ENCODE peak calls at places on chromosomes 4 and X, in ten cellular contexts. I is transverse colon, Y is RWPE1, K is upper lobe of right lung, D is A549, V is tibial artery, U is cardiac fibroblast, Z is progenitor cell of endocrine pancreas, F is left lung, N is body of pancreas. H is an unnamed sample.

GRCh38 chr4:170651786-170652185 is 562.0 kb upstream of the AADAT start:
- DNase-seq in I (no peak), Y (no peak), K (no peak), D (no peak), V (no peak), U (no peak), Z (no peak), F (no peak), N (no peak), H (no peak)

GRCh38 chr4:56468097-56468422 is 643 bp downstream of the SRP72 start:
- DNase-seq in I (peak), Y (peak), K (no peak), D (peak), V (no peak), U (peak), Z (no peak), F (peak), N (peak), H (no peak)

GRCh38 chr4:150579591-150580234 is 2.2 kb upstream of the MAB21L2 start:
- DNase-seq in I (no peak), Y (no peak), K (no peak), D (no peak), V (peak), U (peak), Z (no peak), F (no peak), N (no peak), H (no peak)

GRCh38 chr4:41205130-41205529 is 9.2 kb downstream of the APBB2 start:
- DNase-seq in I (no peak), Y (no peak), K (no peak), D (no peak), V (no peak), U (no peak), Z (no peak), F (no peak), N (no peak), H (no peak)

GRCh38 chrX:40855411-40855810 is 120.1 kb upstream of the MED14 start:
- DNase-seq in I (no peak), Y (peak), K (no peak), D (no peak), V (no peak), U (peak), Z (no peak), F (no peak), N (no peak), H (no peak)

GRCh38 chr4:138111462-138112000 is 130.6 kb downstream of the SLC7A11 start:
- DNase-seq in I (no peak), Y (no peak), K (no peak), D (no peak), V (no peak), U (peak), Z (no peak), F (no peak), N (no peak), H (no peak)

GRCh38 chr4:48944659-48945290 is 38.2 kb upstream of the OCIAD2 start:
- DNase-seq in I (peak), Y (peak), K (no peak), D (no peak), V (no peak), U (no peak), Z (no peak), F (no peak), N (peak), H (no peak)

GRCh38 chr4:101066586-101066985 is 280.7 kb downstream of the PPP3CA start:
- DNase-seq in I (no peak), Y (no peak), K (no peak), D (no peak), V (no peak), U (no peak), Z (no peak), F (no peak), N (no peak), H (no peak)

GRCh38 chr4:118102195-118102594 is 67.9 kb downstream of the NDST3 start:
- DNase-seq in I (no peak), Y (no peak), K (no peak), D (no peak), V (no peak), U (no peak), Z (no peak), F (no peak), N (no peak), H (no peak)

GRCh38 chrX:110087485-110088356 is 84.8 kb downstream of the TMEM164 start:
- DNase-seq in I (no peak), Y (peak), K (no peak), D (peak), V (no peak), U (peak), Z (no peak), F (peak), N (no peak), H (no peak)

GRCh38 chrX:94742772-94743171 is 1068.8 kb downstream of the FAM133A start:
- DNase-seq in I (no peak), Y (no peak), K (no peak), D (no peak), V (no peak), U (no peak), Z (no peak), F (no peak), N (no peak), H (no peak)

GRCh38 chr4:38177792-38178665 is 217.8 kb downstream of the PTTG2 start:
- DNase-seq in I (peak), Y (no peak), K (peak), D (no peak), V (peak), U (peak), Z (no peak), F (peak), N (peak), H (peak)

GRCh38 chr4:69984030-69984443 is 11.7 kb upstream of the STATH start:
- DNase-seq in I (no peak), Y (peak), K (no peak), D (no peak), V (no peak), U (peak), Z (no peak), F (no peak), N (peak), H (no peak)

GRCh38 chr4:141233673-141234072 is 13.0 kb downstream of the ZNF330 start:
- DNase-seq in I (no peak), Y (no peak), K (no peak), D (no peak), V (no peak), U (no peak), Z (no peak), F (no peak), N (no peak), H (no peak)

GRCh38 chr4:173399016-173399415 is at the start of gene SCRG1:
- DNase-seq in I (no peak), Y (no peak), K (no peak), D (no peak), V (peak), U (peak), Z (no peak), F (no peak), N (no peak), H (no peak)

GRCh38 chrX:108134724-108135123 is 43.1 kb downstream of the ATG4A start:
- DNase-seq in I (no peak), Y (no peak), K (no peak), D (no peak), V (no peak), U (no peak), Z (no peak), F (no peak), N (no peak), H (no peak)

GRCh38 chr4:3255611-3256186 is 6.7 kb downstream of the MSANTD1 start:
- DNase-seq in I (peak), Y (no peak), K (peak), D (no peak), V (peak), U (no peak), Z (no peak), F (peak), N (no peak), H (peak)

GRCh38 chr4:112982677-112983076 is 66.8 kb upstream of the ANK2 start:
- DNase-seq in I (no peak), Y (no peak), K (no peak), D (no peak), V (no peak), U (peak), Z (no peak), F (no peak), N (no peak), H (no peak)

GRCh38 chr4:156638332-156638731 is 333.3 kb downstream of the PDGFC start:
- DNase-seq in I (no peak), Y (no peak), K (no peak), D (no peak), V (no peak), U (peak), Z (no peak), F (no peak), N (no peak), H (no peak)

GRCh38 chrX:150366951-150367545 is 3.9 kb downstream of the MAMLD1 start:
- DNase-seq in I (no peak), Y (no peak), K (no peak), D (peak), V (no peak), U (peak), Z (no peak), F (no peak), N (no peak), H (no peak)

GRCh38 chr4:8319731-8320385 is 50.3 kb downstream of the HTRA3 start:
- DNase-seq in I (peak), Y (no peak), K (peak), D (no peak), V (peak), U (peak), Z (no peak), F (peak), N (peak), H (peak)

GRCh38 chr4:148016063-148016637 is 284.3 kb downstream of the ARHGAP10 start:
- DNase-seq in I (no peak), Y (no peak), K (no peak), D (no peak), V (no peak), U (no peak), Z (no peak), F (no peak), N (no peak), H (no peak)

GRCh38 chrX:105829006-105829405 is 6.7 kb downstream of the NRK start:
- DNase-seq in I (no peak), Y (no peak), K (no peak), D (no peak), V (no peak), U (no peak), Z (no peak), F (no peak), N (no peak), H (no peak)

GRCh38 chrX:152450076-152450475 is 1.0 kb downstream of the GABRA3 start:
- DNase-seq in I (no peak), Y (no peak), K (no peak), D (no peak), V (no peak), U (no peak), Z (no peak), F (no peak), N (no peak), H (no peak)

GRCh38 chr4:173477016-173477415 is 53.0 kb downstream of the HAND2 start:
- DNase-seq in I (no peak), Y (no peak), K (no peak), D (no peak), V (no peak), U (no peak), Z (no peak), F (no peak), N (no peak), H (no peak)

GRCh38 chr4:141220655-141221605 is at the start of gene ZNF330:
- DNase-seq in I (peak), Y (peak), K (peak), D (peak), V (peak), U (peak), Z (peak), F (peak), N (peak), H (peak)

GRCh38 chrX:97238632-97239031 is 354.9 kb downstream of the RPA4 start:
- DNase-seq in I (no peak), Y (peak), K (no peak), D (peak), V (no peak), U (peak), Z (no peak), F (no peak), N (no peak), H (no peak)

GRCh38 chrX:80120335-80120734 is 105.8 kb downstream of the TBX22 start:
- DNase-seq in I (no peak), Y (no peak), K (no peak), D (no peak), V (no peak), U (no peak), Z (no peak), F (no peak), N (no peak), H (no peak)

GRCh38 chr4:138749303-138749702 is 266.3 kb upstream of the NOCT start:
- DNase-seq in I (no peak), Y (peak), K (no peak), D (no peak), V (no peak), U (peak), Z (no peak), F (no peak), N (no peak), H (no peak)

GRCh38 chr4:117898496-117898895 is 135.8 kb upstream of the NDST3 start:
- DNase-seq in I (no peak), Y (no peak), K (no peak), D (no peak), V (no peak), U (no peak), Z (no peak), F (no peak), N (no peak), H (no peak)

DNA sequence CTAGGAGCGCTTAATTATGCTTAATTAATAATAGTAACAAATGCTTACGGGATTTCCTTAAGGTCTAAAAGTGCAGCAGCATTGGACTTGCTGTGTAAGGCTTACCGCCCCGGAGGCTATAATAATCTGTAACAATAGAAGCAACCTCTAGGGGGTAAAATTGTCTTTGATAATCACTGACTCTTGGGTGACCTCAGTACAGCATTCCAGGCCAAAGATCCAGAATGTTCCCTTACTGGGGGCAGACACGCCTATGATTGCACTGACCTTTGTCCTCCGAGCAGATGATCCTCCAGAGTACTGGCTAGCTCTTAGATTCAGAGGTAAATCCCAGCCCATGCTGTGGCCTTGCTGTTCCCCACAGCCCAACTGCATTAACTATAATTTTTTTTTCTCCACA is 16.5 kb downstream of the LSM6 start:
- DNase-seq in I (peak), Y (no peak), K (no peak), D (peak), V (no peak), U (no peak), Z (no peak), F (no peak), N (no peak), H (no peak)
- TF ChIP-seq CTCF in I (no peak), Y (no peak), K (peak), D (no peak), V (no peak), U (no peak), Z (peak), F (no peak), N (no peak), H (no peak)

GRCh38 chr4:26161030-26161824 is 159.6 kb upstream of the RBPJ start:
- DNase-seq in I (no peak), Y (no peak), K (no peak), D (no peak), V (no peak), U (no peak), Z (no peak), F (no peak), N (no peak), H (no peak)
- TF ChIP-seq CTCF in I (no peak), Y (no peak), K (no peak), D (no peak), V (no peak), U (peak), Z (peak), F (no peak), N (no peak), H (no peak)

DNA sequence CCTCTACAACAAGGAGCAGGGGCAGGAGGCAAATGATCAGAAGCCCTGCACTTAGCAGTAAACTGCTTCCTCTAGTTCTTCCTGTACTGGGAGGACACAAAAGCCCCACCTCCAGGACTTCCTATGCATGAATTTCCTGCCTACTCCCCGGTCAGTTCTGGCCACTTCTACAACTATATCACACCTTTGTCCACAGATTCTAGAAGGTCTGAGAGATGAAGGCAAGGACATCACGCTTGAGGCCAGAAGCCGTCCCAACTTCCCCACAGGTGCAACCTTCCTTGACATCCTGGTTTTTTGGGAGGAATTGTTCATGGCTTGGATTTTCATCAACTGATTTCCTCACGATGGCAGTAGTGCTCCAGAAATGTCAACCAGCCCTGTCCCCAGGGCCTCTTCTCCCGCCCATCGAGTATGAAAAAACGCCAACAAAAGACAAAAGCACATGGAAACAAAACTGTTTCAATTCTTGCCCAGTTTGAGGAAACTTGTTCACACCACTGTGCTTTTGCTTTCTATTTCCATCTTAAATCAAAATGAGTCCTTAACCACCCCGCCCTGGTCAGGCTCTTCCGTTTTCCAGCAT is 206.5 kb upstream of the STK26 start:
- DNase-seq in I (peak), Y (peak), K (no peak), D (no peak), V (no peak), U (no peak), Z (no peak), F (peak), N (no peak), H (peak)
- TF ChIP-seq CTCF in I (peak), Y (no peak), K (peak), D (peak), V (no peak), U (no peak), Z (no peak), F (peak), N (peak), H (peak)

DNA sequence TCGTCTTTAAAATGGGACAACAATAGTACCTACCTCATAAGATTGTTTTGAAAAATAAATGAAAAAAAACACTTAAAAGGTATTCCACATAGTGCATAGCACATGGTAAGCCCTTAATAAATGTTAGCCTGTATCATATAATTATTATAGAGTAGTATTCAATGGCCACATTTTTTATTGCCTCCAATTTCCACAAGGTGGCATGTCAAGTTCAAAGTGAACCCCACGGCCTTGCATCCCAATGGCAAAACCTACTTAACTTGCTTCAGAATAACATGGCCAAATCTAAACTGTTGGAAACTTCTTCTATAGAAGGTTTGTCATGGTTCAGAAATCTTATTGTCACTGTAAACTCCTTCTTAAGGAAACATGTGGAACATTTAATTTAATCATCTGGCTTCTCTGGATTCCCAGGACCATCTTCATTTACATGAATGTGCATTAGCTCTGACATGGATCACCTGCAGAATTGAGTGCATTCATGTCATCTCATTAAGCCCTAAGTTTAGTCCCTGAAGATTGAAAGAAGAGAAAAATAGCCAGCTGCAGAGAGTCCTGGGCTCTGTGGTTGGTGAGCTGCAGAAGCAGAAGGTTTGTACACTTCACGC is 60.9 kb downstream of the ANXA3 start:
- DNase-seq in I (peak), Y (peak), K (no peak), D (peak), V (no peak), U (peak), Z (no peak), F (no peak), N (peak), H (no peak)
- TF ChIP-seq CTCF in I (peak), Y (peak), K (peak), D (peak), V (peak), U (peak), Z (peak), F (peak), N (peak), H (no peak)

GRCh38 chrX:153643431-153644351 is 3.3 kb upstream of the DUSP9 start:
- DNase-seq in I (no peak), Y (no peak), K (peak), D (peak), V (no peak), U (no peak), Z (no peak), F (no peak), N (no peak), H (no peak)
- TF ChIP-seq CTCF in I (no peak), Y (peak), K (no peak), D (peak), V (no peak), U (no peak), Z (peak), F (no peak), N (no peak), H (no peak)

GRCh38 chr4:88706574-88706973 is 8.9 kb upstream of the NAP1L5 start:
- DNase-seq in I (no peak), Y (no peak), K (no peak), D (peak), V (peak), U (peak), Z (no peak), F (no peak), N (peak), H (no peak)
- TF ChIP-seq CTCF in I (peak), Y (no peak), K (peak), D (peak), V (peak), U (peak), Z (peak), F (peak), N (peak), H (no peak)

DNA sequence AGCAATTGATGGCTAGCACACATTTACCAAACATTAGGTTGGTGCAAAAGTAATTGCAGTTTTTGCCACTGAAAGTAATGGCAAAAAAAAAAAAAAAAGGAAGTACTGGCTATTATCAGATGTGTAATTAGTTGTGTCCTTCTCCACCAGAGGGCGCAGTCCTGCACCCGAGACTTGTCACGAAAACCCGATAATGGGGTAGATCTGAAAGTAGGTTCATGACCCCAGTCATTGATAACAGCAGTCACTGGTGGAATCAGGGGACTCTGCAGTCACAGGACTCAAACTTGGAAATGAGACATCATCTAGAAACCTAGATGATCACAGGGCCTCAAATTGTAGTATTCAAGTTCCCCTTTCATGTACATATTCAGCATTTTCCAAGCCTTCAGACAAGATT is 13.1 kb upstream of the ACOT9 start:
- DNase-seq in I (peak), Y (no peak), K (no peak), D (peak), V (no peak), U (peak), Z (peak), F (peak), N (peak), H (peak)
- TF ChIP-seq CTCF in I (peak), Y (peak), K (peak), D (peak), V (peak), U (peak), Z (peak), F (peak), N (peak), H (peak)

GRCh38 chrX:17160971-17161370 is 214.0 kb upstream of the NHS start:
- DNase-seq in I (no peak), Y (peak), K (no peak), D (peak), V (no peak), U (no peak), Z (no peak), F (no peak), N (no peak), H (no peak)
- TF ChIP-seq CTCF in I (no peak), Y (no peak), K (no peak), D (peak), V (no peak), U (no peak), Z (peak), F (no peak), N (no peak), H (no peak)

GRCh38 chrX:69161371-69161770 is 3.9 kb downstream of the PJA1 start:
- DNase-seq in I (no peak), Y (no peak), K (no peak), D (no peak), V (no peak), U (no peak), Z (no peak), F (no peak), N (no peak), H (no peak)

GRCh38 chrX:69161786-69162349 is 3.4 kb downstream of the PJA1 start:
- DNase-seq in I (no peak), Y (no peak), K (no peak), D (no peak), V (no peak), U (no peak), Z (no peak), F (no peak), N (no peak), H (no peak)

GRCh38 chrX:69156638-69157037 is 8.6 kb downstream of the PJA1 start:
- DNase-seq in I (no peak), Y (no peak), K (no peak), D (no peak), V (no peak), U (no peak), Z (no peak), F (no peak), N (no peak), H (no peak)

GRCh38 chrX:69155786-69156520 is 9.3 kb downstream of the PJA1 start:
- DNase-seq in I (no peak), Y (no peak), K (no peak), D (no peak), V (no peak), U (no peak), Z (no peak), F (no peak), N (no peak), H (no peak)

GRCh38 chrX:69158166-69159040 is 6.8 kb downstream of the PJA1 start:
- DNase-seq in I (peak), Y (peak), K (no peak), D (peak), V (peak), U (peak), Z (no peak), F (no peak), N (peak), H (no peak)
- TF ChIP-seq CTCF in I (peak), Y (peak), K (peak), D (peak), V (peak), U (peak), Z (peak), F (peak), N (peak), H (peak)

H was measured in natural killer cell.